ENCODE peak calls at places on chromosomes 3 and 15, in five cellular contexts. One of them, this sample, is unnamed.
A peak's percentile ranks its signal among the peaks of the same experiment; 100 is the strongest.

GRCh38 chr3:24160424-24160823 is 215.3 kb downstream of the NR1D2 start:
- DNase-seq in kidney: no peak
- DNase-seq in CD8-positive, alpha-beta T cell: no peak
- DNase-seq in stomach: no peak
- DNase-seq in CD8-positive, alpha-beta memory T cell: no peak
- DNase-seq in this sample: no peak

GRCh38 chr3:110789315-110789714 is 282.3 kb upstream of the NECTIN3 start:
- DNase-seq in kidney: no peak
- DNase-seq in CD8-positive, alpha-beta T cell: no peak
- DNase-seq in stomach: no peak
- DNase-seq in CD8-positive, alpha-beta memory T cell: no peak
- DNase-seq in this sample: no peak

GRCh38 chr3:111473550-111473949 is 68.4 kb upstream of the CD96 start:
- DNase-seq in kidney: peak; percentile 22
- DNase-seq in CD8-positive, alpha-beta T cell: no peak
- DNase-seq in stomach: no peak
- DNase-seq in CD8-positive, alpha-beta memory T cell: no peak
- DNase-seq in this sample: no peak

GRCh38 chr3:98657429-98657828 is 64.0 kb upstream of the CPOX start:
- DNase-seq in kidney: peak; percentile 76
- DNase-seq in CD8-positive, alpha-beta T cell: peak; percentile 51
- DNase-seq in stomach: peak; percentile 70
- DNase-seq in CD8-positive, alpha-beta memory T cell: no peak
- DNase-seq in this sample: peak; percentile 14

GRCh38 chr15:77493324-77493907 is 72.7 kb downstream of the HMG20A start:
- DNase-seq in kidney: no peak
- DNase-seq in CD8-positive, alpha-beta T cell: no peak
- DNase-seq in stomach: no peak
- DNase-seq in CD8-positive, alpha-beta memory T cell: no peak
- DNase-seq in this sample: no peak

GRCh38 chr3:101574388-101575156 is 592 bp downstream of the PCNP start:
- DNase-seq in kidney: peak; percentile 59
- DNase-seq in CD8-positive, alpha-beta T cell: no peak
- DNase-seq in stomach: peak; percentile 50
- DNase-seq in CD8-positive, alpha-beta memory T cell: no peak
- DNase-seq in this sample: no peak

GRCh38 chr3:175511219-175511780 is 652.2 kb downstream of the NAALADL2 start:
- DNase-seq in kidney: no peak
- DNase-seq in CD8-positive, alpha-beta T cell: no peak
- DNase-seq in stomach: no peak
- DNase-seq in CD8-positive, alpha-beta memory T cell: no peak
- DNase-seq in this sample: no peak

GRCh38 chr15:75230524-75231371 is 27.4 kb upstream of the GOLGA6C start:
- DNase-seq in kidney: peak; percentile 63
- DNase-seq in CD8-positive, alpha-beta T cell: no peak
- DNase-seq in stomach: no peak
- DNase-seq in CD8-positive, alpha-beta memory T cell: no peak
- DNase-seq in this sample: no peak

GRCh38 chr15:79035111-79035601 is 55.4 kb downstream of the RASGRF1 start:
- DNase-seq in kidney: peak; percentile 68
- DNase-seq in CD8-positive, alpha-beta T cell: no peak
- DNase-seq in stomach: no peak
- DNase-seq in CD8-positive, alpha-beta memory T cell: no peak
- DNase-seq in this sample: no peak

GRCh38 chr3:5023777-5024346 is 44.6 kb downstream of the BHLHE40 start:
- DNase-seq in kidney: no peak
- DNase-seq in CD8-positive, alpha-beta T cell: no peak
- DNase-seq in stomach: no peak
- DNase-seq in CD8-positive, alpha-beta memory T cell: no peak
- DNase-seq in this sample: no peak

GRCh38 chr15:45385568-45385967 is 7.2 kb upstream of the GATM start:
- DNase-seq in kidney: no peak
- DNase-seq in CD8-positive, alpha-beta T cell: no peak
- DNase-seq in stomach: no peak
- DNase-seq in CD8-positive, alpha-beta memory T cell: no peak
- DNase-seq in this sample: no peak

GRCh38 chr3:133540896-133541674 is 32.4 kb upstream of the CDV3 start:
- DNase-seq in kidney: no peak
- DNase-seq in CD8-positive, alpha-beta T cell: no peak
- DNase-seq in stomach: no peak
- DNase-seq in CD8-positive, alpha-beta memory T cell: no peak
- DNase-seq in this sample: no peak

GRCh38 chr3:197501879-197502620 is 53.7 kb downstream of the BDH1 start:
- DNase-seq in kidney: no peak
- DNase-seq in CD8-positive, alpha-beta T cell: no peak
- DNase-seq in stomach: peak; percentile 63
- DNase-seq in CD8-positive, alpha-beta memory T cell: no peak
- DNase-seq in this sample: no peak

GRCh38 chr15:84883433-84883832 is 1.0 kb upstream of the SLC28A1 start:
- DNase-seq in kidney: no peak
- DNase-seq in CD8-positive, alpha-beta T cell: no peak
- DNase-seq in stomach: no peak
- DNase-seq in CD8-positive, alpha-beta memory T cell: no peak
- DNase-seq in this sample: no peak

GRCh38 chr15:99686290-99686689 is 46.9 kb downstream of the LYSMD4 start:
- DNase-seq in kidney: no peak
- DNase-seq in CD8-positive, alpha-beta T cell: no peak
- DNase-seq in stomach: no peak
- DNase-seq in CD8-positive, alpha-beta memory T cell: no peak
- DNase-seq in this sample: no peak
- H3K9me3 ChIP-seq in kidney: peaks cover 2% of the 10 kb centered on the region
- H3K9me3 ChIP-seq in CD8-positive, alpha-beta T cell: no peaks in the 10 kb centered on the region
- H3K9me3 ChIP-seq in stomach: no peaks in the 10 kb centered on the region
- H3K9me3 ChIP-seq in CD8-positive, alpha-beta memory T cell: no peaks in the 10 kb centered on the region
- H3K9me3 ChIP-seq in this sample: peaks cover 3% of the 10 kb centered on the region

GRCh38 chr3:123348-123747 is 73.2 kb upstream of the CHL1 start:
- DNase-seq in kidney: no peak
- DNase-seq in CD8-positive, alpha-beta T cell: no peak
- DNase-seq in stomach: no peak
- DNase-seq in CD8-positive, alpha-beta memory T cell: no peak
- DNase-seq in this sample: no peak

GRCh38 chr3:128502-128901 is 68.1 kb upstream of the CHL1 start:
- DNase-seq in kidney: no peak
- DNase-seq in CD8-positive, alpha-beta T cell: no peak
- DNase-seq in stomach: no peak
- DNase-seq in CD8-positive, alpha-beta memory T cell: no peak
- DNase-seq in this sample: no peak

GRCh38 chr3:124557-125179 is 71.9 kb upstream of the CHL1 start:
- DNase-seq in kidney: no peak
- DNase-seq in CD8-positive, alpha-beta T cell: no peak
- DNase-seq in stomach: no peak
- DNase-seq in CD8-positive, alpha-beta memory T cell: no peak
- DNase-seq in this sample: no peak
- H3K9me3 ChIP-seq in kidney: no peaks in the 10 kb centered on the region
- H3K9me3 ChIP-seq in CD8-positive, alpha-beta T cell: no peaks in the 10 kb centered on the region
- H3K9me3 ChIP-seq in stomach: no peaks in the 10 kb centered on the region
- H3K9me3 ChIP-seq in CD8-positive, alpha-beta memory T cell: no peaks in the 10 kb centered on the region
- H3K9me3 ChIP-seq in this sample: no peaks in the 10 kb centered on the region

DNA sequence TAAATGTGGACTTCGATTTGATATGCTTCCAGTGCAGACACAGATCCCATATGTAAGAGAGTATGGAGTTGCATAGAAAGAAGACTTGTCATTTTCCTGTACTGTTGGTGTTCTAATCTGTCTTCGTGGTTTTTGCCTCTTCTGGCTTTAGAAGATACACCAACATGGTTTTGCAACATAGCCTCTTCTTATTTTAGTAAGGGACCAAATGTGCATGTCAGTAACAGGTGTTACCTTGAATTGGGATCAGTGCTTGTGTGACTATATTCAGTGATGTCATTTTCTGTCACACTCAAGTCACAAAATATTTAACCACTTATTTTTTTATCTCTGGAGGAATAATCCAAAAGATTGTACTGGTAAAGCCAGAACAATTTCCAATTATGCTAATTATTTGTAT is 140.4 kb downstream of the SNRPN start:
- DNase-seq in kidney: no peak
- DNase-seq in CD8-positive, alpha-beta T cell: no peak
- DNase-seq in stomach: no peak
- DNase-seq in CD8-positive, alpha-beta memory T cell: no peak
- DNase-seq in this sample: no peak
- H3K9me3 ChIP-seq in kidney: peaks cover 6% of the 10 kb centered on the region
- H3K9me3 ChIP-seq in CD8-positive, alpha-beta T cell: peaks cover 37% of the 10 kb centered on the region
- H3K9me3 ChIP-seq in stomach: peaks cover 94% of the 10 kb centered on the region
- H3K9me3 ChIP-seq in CD8-positive, alpha-beta memory T cell: peaks cover 27% of the 10 kb centered on the region
- H3K9me3 ChIP-seq in this sample: peaks cover 31% of the 10 kb centered on the region

GRCh38 chr15:20657084-20657483 is 115.5 kb upstream of the GOLGA6L6 start:
- DNase-seq in kidney: no peak
- DNase-seq in CD8-positive, alpha-beta T cell: no peak
- DNase-seq in stomach: no peak
- DNase-seq in CD8-positive, alpha-beta memory T cell: no peak
- DNase-seq in this sample: no peak

GRCh38 chr15:20658024-20658423 is 116.4 kb upstream of the GOLGA6L6 start:
- DNase-seq in kidney: no peak
- DNase-seq in CD8-positive, alpha-beta T cell: no peak
- DNase-seq in stomach: no peak
- DNase-seq in CD8-positive, alpha-beta memory T cell: no peak
- DNase-seq in this sample: no peak

GRCh38 chr15:20652914-20653313 is 111.3 kb upstream of the GOLGA6L6 start:
- DNase-seq in kidney: no peak
- DNase-seq in CD8-positive, alpha-beta T cell: no peak
- DNase-seq in stomach: no peak
- DNase-seq in CD8-positive, alpha-beta memory T cell: no peak
- DNase-seq in this sample: no peak
- H3K9me3 ChIP-seq in kidney: no peaks in the 10 kb centered on the region
- H3K9me3 ChIP-seq in CD8-positive, alpha-beta T cell: no peaks in the 10 kb centered on the region
- H3K9me3 ChIP-seq in stomach: no peaks in the 10 kb centered on the region
- H3K9me3 ChIP-seq in CD8-positive, alpha-beta memory T cell: no peaks in the 10 kb centered on the region
- H3K9me3 ChIP-seq in this sample: no peaks in the 10 kb centered on the region

GRCh38 chr15:87929835-87930234 is 326.7 kb downstream of the NTRK3 start:
- DNase-seq in kidney: no peak
- DNase-seq in CD8-positive, alpha-beta T cell: no peak
- DNase-seq in stomach: no peak
- DNase-seq in CD8-positive, alpha-beta memory T cell: no peak
- DNase-seq in this sample: no peak
- H3K9me3 ChIP-seq in kidney: no peaks in the 10 kb centered on the region
- H3K9me3 ChIP-seq in CD8-positive, alpha-beta T cell: no peaks in the 10 kb centered on the region
- H3K9me3 ChIP-seq in stomach: no peaks in the 10 kb centered on the region
- H3K9me3 ChIP-seq in CD8-positive, alpha-beta memory T cell: no peaks in the 10 kb centered on the region
- H3K9me3 ChIP-seq in this sample: no peaks in the 10 kb centered on the region

GRCh38 chr15:88202231-88202630 is 54.3 kb downstream of the NTRK3 start:
- DNase-seq in kidney: no peak
- DNase-seq in CD8-positive, alpha-beta T cell: no peak
- DNase-seq in stomach: no peak
- DNase-seq in CD8-positive, alpha-beta memory T cell: no peak
- DNase-seq in this sample: no peak

GRCh38 chr15:88194162-88194561 is 62.4 kb downstream of the NTRK3 start:
- DNase-seq in kidney: no peak
- DNase-seq in CD8-positive, alpha-beta T cell: no peak
- DNase-seq in stomach: no peak
- DNase-seq in CD8-positive, alpha-beta memory T cell: no peak
- DNase-seq in this sample: no peak

GRCh38 chr15:88193415-88193814 is 63.1 kb downstream of the NTRK3 start:
- DNase-seq in kidney: no peak
- DNase-seq in CD8-positive, alpha-beta T cell: no peak
- DNase-seq in stomach: no peak
- DNase-seq in CD8-positive, alpha-beta memory T cell: no peak
- DNase-seq in this sample: no peak

GRCh38 chr15:88191806-88192165 is 64.8 kb downstream of the NTRK3 start:
- DNase-seq in kidney: no peak
- DNase-seq in CD8-positive, alpha-beta T cell: no peak
- DNase-seq in stomach: no peak
- DNase-seq in CD8-positive, alpha-beta memory T cell: no peak
- DNase-seq in this sample: no peak

DNA sequence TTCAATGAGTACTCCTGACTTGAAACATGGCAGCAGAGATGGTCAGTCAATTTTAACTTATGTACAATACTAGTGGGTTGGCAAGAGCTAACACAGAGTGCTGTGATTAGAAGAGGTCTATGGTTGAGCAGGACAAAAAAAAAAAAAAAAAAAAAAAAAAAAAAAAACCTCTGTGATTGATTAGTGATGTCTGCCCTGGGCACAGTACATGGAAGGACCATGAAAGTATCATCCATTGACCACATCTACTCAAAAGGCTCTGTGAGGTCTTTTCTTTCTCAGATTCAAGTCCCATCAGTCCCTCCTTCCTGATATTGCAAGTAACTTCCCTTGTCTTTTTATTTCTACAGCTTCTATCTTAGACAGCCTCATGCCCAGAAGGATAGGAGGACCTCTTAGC is 59.6 kb downstream of the NTRK3 start:
- DNase-seq in kidney: no peak
- DNase-seq in CD8-positive, alpha-beta T cell: no peak
- DNase-seq in stomach: no peak
- DNase-seq in CD8-positive, alpha-beta memory T cell: no peak
- DNase-seq in this sample: no peak
- H3K9me3 ChIP-seq in kidney: no peaks in the 10 kb centered on the region
- H3K9me3 ChIP-seq in CD8-positive, alpha-beta T cell: no peaks in the 10 kb centered on the region
- H3K9me3 ChIP-seq in stomach: no peaks in the 10 kb centered on the region
- H3K9me3 ChIP-seq in CD8-positive, alpha-beta memory T cell: no peaks in the 10 kb centered on the region
- H3K9me3 ChIP-seq in this sample: no peaks in the 10 kb centered on the region

GRCh38 chr3:46584598-46585467 is 18.7 kb upstream of the LRRC2 start:
- DNase-seq in kidney: no peak
- DNase-seq in CD8-positive, alpha-beta T cell: no peak
- DNase-seq in stomach: no peak
- DNase-seq in CD8-positive, alpha-beta memory T cell: no peak
- DNase-seq in this sample: no peak

GRCh38 chr3:46585799-46586693 is 19.9 kb upstream of the LRRC2 start:
- DNase-seq in kidney: no peak
- DNase-seq in CD8-positive, alpha-beta T cell: no peak
- DNase-seq in stomach: no peak
- DNase-seq in CD8-positive, alpha-beta memory T cell: no peak
- DNase-seq in this sample: no peak

DNA sequence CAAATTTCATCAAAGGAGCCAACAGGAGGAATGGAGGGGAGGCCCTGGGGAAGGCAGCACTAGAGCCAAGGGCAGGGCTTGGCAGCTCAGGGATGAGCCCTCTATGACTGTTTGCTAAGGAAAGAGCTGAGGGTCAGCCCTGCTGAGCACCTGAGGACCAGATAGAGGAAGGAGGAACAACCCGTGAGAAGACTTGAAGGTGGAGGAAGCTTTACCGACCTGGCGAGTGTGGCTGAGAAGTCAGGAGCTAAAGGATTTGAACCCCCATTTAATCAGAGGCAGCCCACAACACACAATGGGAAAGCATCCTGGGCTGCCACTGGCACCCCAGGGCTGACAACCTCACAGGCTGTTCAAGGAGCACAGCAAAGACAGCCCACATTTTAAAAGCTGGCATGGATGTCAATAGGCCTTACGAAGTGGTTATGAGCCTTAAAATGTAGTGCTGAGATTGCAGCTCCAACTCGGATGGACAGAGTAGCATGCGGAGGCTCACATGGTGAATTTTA is 20.7 kb upstream of the LRRC2 start:
- DNase-seq in kidney: no peak
- DNase-seq in CD8-positive, alpha-beta T cell: no peak
- DNase-seq in stomach: no peak
- DNase-seq in CD8-positive, alpha-beta memory T cell: no peak
- DNase-seq in this sample: no peak
- H3K9me3 ChIP-seq in kidney: no peaks in the 10 kb centered on the region
- H3K9me3 ChIP-seq in CD8-positive, alpha-beta T cell: no peaks in the 10 kb centered on the region
- H3K9me3 ChIP-seq in stomach: no peaks in the 10 kb centered on the region
- H3K9me3 ChIP-seq in CD8-positive, alpha-beta memory T cell: no peaks in the 10 kb centered on the region
- H3K9me3 ChIP-seq in this sample: no peaks in the 10 kb centered on the region

DNA sequence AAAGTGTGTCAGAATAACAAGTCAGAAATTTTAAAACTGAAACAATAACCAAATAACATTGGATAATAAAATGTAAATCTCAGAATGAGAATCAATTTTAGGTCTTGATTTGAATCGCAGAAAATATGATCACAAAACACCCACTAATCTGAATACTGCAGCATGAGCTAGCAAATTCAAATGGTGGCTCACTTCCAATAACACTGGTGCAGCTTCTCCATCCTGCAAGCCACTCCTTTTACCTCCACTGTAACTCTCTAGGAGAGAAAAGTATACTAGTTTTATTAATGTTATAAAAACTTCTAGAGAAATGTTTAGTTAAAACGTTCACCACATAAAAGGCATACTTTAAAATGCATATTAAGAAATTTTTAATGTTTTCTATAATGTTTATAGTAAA is 30.4 kb downstream of the UBE3A start:
- DNase-seq in kidney: no peak
- DNase-seq in CD8-positive, alpha-beta T cell: no peak
- DNase-seq in stomach: no peak
- DNase-seq in CD8-positive, alpha-beta memory T cell: no peak
- DNase-seq in this sample: no peak
- H3K9me3 ChIP-seq in kidney: no peaks in the 10 kb centered on the region
- H3K9me3 ChIP-seq in CD8-positive, alpha-beta T cell: no peaks in the 10 kb centered on the region
- H3K9me3 ChIP-seq in stomach: no peaks in the 10 kb centered on the region
- H3K9me3 ChIP-seq in CD8-positive, alpha-beta memory T cell: no peaks in the 10 kb centered on the region
- H3K9me3 ChIP-seq in this sample: no peaks in the 10 kb centered on the region